ENCODE peak calls at places on chromosomes 12 and 14, in eight cellular contexts. Y is A549, C is upper lobe of left lung, Z is suprapubic skin, O is body of pancreas, B is IMR-90, Q is sigmoid colon, A is ovary. G is an unnamed sample. For H3K4me1 and H3K9me3, the result is how much of the 10 kb centered on the place peaks cover.

GRCh38 chr12:49233842-49234526 is 30.9 kb upstream of the TUBA1C start:
- DNase-seq in Y (no peak), C (peak), Z (no peak), O (peak), B (no peak), Q (peak), A (peak), G (peak)

GRCh38 chr12:77615331-77615730 is 215.4 kb upstream of the NAV3 start:
- DNase-seq in Y (peak), C (no peak), Z (no peak), O (no peak), B (no peak), Q (no peak), A (no peak), G (no peak)

GRCh38 chr14:104229621-104230041 is 91.2 kb downstream of the KIF26A start:
- DNase-seq in Y (no peak), C (no peak), Z (no peak), O (peak), B (no peak), Q (no peak), A (no peak), G (no peak)

GRCh38 chr14:45083622-45083978 is 316 bp upstream of the PRPF39 start:
- DNase-seq in Y (no peak), C (no peak), Z (no peak), O (no peak), B (no peak), Q (no peak), A (no peak), G (no peak)

GRCh38 chr12:12546314-12546772 is 16.3 kb downstream of the DUSP16 start:
- DNase-seq in Y (no peak), C (no peak), Z (no peak), O (no peak), B (peak), Q (no peak), A (no peak), G (no peak)

GRCh38 chr14:101056446-101056845 is 152.9 kb upstream of the RTL1 start:
- DNase-seq in Y (no peak), C (no peak), Z (no peak), O (no peak), B (peak), Q (peak), A (no peak), G (no peak)

GRCh38 chr12:94290353-94290752 is 142.0 kb downstream of the PLXNC1 start:
- DNase-seq in Y (no peak), C (peak), Z (no peak), O (no peak), B (no peak), Q (no peak), A (no peak), G (no peak)

GRCh38 chr12:8032242-8033152 is at the start of gene FOXJ2:
- DNase-seq in Y (peak), C (peak), Z (peak), O (peak), B (peak), Q (peak), A (peak), G (peak)

GRCh38 chr14:80135305-80136088 is 75.8 kb downstream of the DIO2 start:
- DNase-seq in Y (no peak), C (no peak), Z (no peak), O (no peak), B (no peak), Q (no peak), A (no peak), G (no peak)

GRCh38 chr14:33711761-33712160 is 239.1 kb downstream of the EGLN3 start:
- DNase-seq in Y (no peak), C (no peak), Z (no peak), O (no peak), B (no peak), Q (no peak), A (no peak), G (no peak)

GRCh38 chr12:122523846-122524718 is 2.7 kb downstream of the RSRC2 start:
- DNase-seq in Y (no peak), C (no peak), Z (no peak), O (no peak), B (peak), Q (no peak), A (no peak), G (no peak)

GRCh38 chr14:54570651-54571415 is 3.9 kb downstream of the SAMD4A start:
- DNase-seq in Y (peak), C (no peak), Z (no peak), O (no peak), B (peak), Q (no peak), A (no peak), G (no peak)

GRCh38 chr12:22046090-22046967 is at the start of gene CMAS:
- DNase-seq in Y (peak), C (peak), Z (peak), O (peak), B (peak), Q (peak), A (peak), G (peak)
- TF ChIP-seq POLR2A in Y (peak), C (peak), Z (peak), O (peak), B (no peak), Q (peak), A (peak), G (peak)

GRCh38 chr12:6779667-6780459 is 7.5 kb downstream of the LAG3 start:
- DNase-seq in Y (no peak), C (no peak), Z (no peak), O (no peak), B (no peak), Q (no peak), A (no peak), G (no peak)

GRCh38 chr12:6780573-6780972 is 8.3 kb downstream of the LAG3 start:
- DNase-seq in Y (no peak), C (no peak), Z (no peak), O (no peak), B (no peak), Q (no peak), A (no peak), G (no peak)

GRCh38 chr12:6778571-6779550 is 6.5 kb downstream of the LAG3 start:
- DNase-seq in Y (peak), C (peak), Z (peak), O (peak), B (peak), Q (peak), A (peak), G (peak)

GRCh38 chr12:6777386-6777785 is 5.1 kb downstream of the LAG3 start:
- DNase-seq in Y (no peak), C (no peak), Z (no peak), O (no peak), B (no peak), Q (no peak), A (no peak), G (no peak)

GRCh38 chr12:6778212-6778570 is 5.9 kb downstream of the LAG3 start:
- DNase-seq in Y (peak), C (peak), Z (no peak), O (peak), B (no peak), Q (peak), A (peak), G (no peak)
- H3K4me1 ChIP-seq in Y (under half), C (under half), Z (under half), O (under half), B (under half), Q (under half), A (under half), G (under half)

DNA sequence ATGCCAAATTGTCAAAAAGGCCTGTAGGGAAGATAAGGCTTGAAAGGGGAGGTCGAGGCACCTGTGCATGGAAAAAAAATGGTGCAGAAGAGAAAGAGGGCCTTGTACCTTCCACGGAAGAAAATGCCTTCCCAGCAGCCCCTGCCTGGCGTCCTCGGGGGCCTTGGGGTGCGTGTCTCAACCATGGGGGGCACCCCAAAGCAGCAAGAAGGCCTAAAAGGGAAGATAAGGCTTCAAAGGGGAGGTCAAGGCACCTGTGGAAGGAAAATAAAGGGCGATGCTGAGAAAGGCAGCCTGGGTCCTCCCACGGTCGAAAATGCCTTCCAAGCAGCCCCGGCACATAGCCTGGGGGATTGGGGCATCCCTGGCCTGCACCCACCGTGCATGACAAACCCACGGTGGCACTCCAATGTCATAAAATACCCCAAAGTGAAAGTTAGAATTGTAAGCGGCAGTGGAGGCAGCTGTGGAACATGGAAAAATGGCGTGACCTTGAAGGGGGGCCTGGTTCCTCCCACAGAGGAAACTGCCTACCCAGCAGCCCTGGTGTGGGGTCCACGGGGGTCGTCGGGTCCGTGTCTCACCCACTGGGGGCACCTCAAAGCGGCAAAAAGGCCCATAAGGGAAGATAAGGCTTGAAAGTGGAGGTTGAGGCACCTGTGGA is 275.0 kb downstream of the ALG10 start:
- DNase-seq in Y (no peak), C (peak), Z (peak), O (no peak), B (no peak), Q (peak), A (no peak), G (peak)
- H3K9me3 ChIP-seq in Y (under half), C (under half), Z (under half), O (under half), B (half or more), Q (under half), A (under half), G (under half)

GRCh38 chr12:57845478-57846284 is 848 bp downstream of the CTDSP2 start:
- DNase-seq in Y (peak), C (peak), Z (peak), O (peak), B (no peak), Q (peak), A (peak), G (peak)
- TF ChIP-seq POLR2A in Y (no peak), C (peak), Z (peak), O (peak), B (no peak), Q (peak), A (no peak), G (no peak)

GRCh38 chr14:23125933-23126524 is 7.0 kb upstream of the CEBPE start:
- DNase-seq in Y (no peak), C (no peak), Z (no peak), O (no peak), B (no peak), Q (no peak), A (no peak), G (no peak)
- H3K4me1 ChIP-seq in Y (under half), C (under half), Z (half or more), O (under half), B (under half), Q (under half), A (under half), G (under half)

GRCh38 chr12:37547611-37548010 is 769.0 kb upstream of the ALG10B start:
- DNase-seq in Y (no peak), C (peak), Z (no peak), O (no peak), B (no peak), Q (no peak), A (no peak), G (no peak)

GRCh38 chr12:37546206-37546605 is 770.4 kb upstream of the ALG10B start:
- DNase-seq in Y (no peak), C (no peak), Z (no peak), O (no peak), B (no peak), Q (no peak), A (no peak), G (no peak)

GRCh38 chr12:37546901-37547475 is 769.6 kb upstream of the ALG10B start:
- DNase-seq in Y (no peak), C (no peak), Z (no peak), O (no peak), B (no peak), Q (no peak), A (no peak), G (no peak)

GRCh38 chr12:37545759-37546158 is 770.8 kb upstream of the ALG10B start:
- DNase-seq in Y (no peak), C (no peak), Z (no peak), O (no peak), B (no peak), Q (no peak), A (no peak), G (no peak)

GRCh38 chr12:37548266-37548805 is 768.2 kb upstream of the ALG10B start:
- DNase-seq in Y (no peak), C (peak), Z (no peak), O (no peak), B (no peak), Q (no peak), A (no peak), G (no peak)
- H3K9me3 ChIP-seq in Y (under half), C (under half), Z (under half), O (under half), B (under half), Q (under half), A (under half), G (under half)

G was measured in heart left ventricle.